ENCODE peak calls at places on chromosomes 2 and 18, in seven cellular contexts. B, M, X, R, U, A and G are unnamed samples.

GRCh38 chr18:77084757-77085035 is 47.9 kb downstream of the MBP start:
- DNase-seq in U (no peak), R (no peak), B (no peak), X (no peak), M (no peak), A (no peak), G (no peak)

GRCh38 chr2:48589170-48589767 is 28.4 kb upstream of the GTF2A1L start:
- DNase-seq in R (peak; percentile 71), B (no peak), X (peak; percentile 46), U (peak; percentile 31), M (peak; percentile 3), A (peak; percentile 8), G (peak; percentile 57)

GRCh38 chr2:46979611-46980010 is 64.0 kb upstream of the MCFD2 start:
- DNase-seq in A (no peak), R (no peak), B (no peak), U (no peak), M (no peak), X (no peak), G (no peak)

GRCh38 chr2:40028792-40029488 is 249.9 kb upstream of the THUMPD2 start:
- DNase-seq in X (no peak), B (no peak), U (no peak), A (no peak), M (no peak), R (no peak), G (no peak)

GRCh38 chr2:55419236-55419513 is 481 bp downstream of the CCDC88A start:
- DNase-seq in M (peak; percentile 47), B (no peak), U (no peak), A (peak; percentile 33), X (no peak), R (no peak), G (peak; percentile 20)

GRCh38 chr2:24793752-24794477 is 690 bp downstream of the CENPO start:
- DNase-seq in M (no peak), U (no peak), B (peak; percentile 54), R (peak; percentile 67), X (no peak), A (peak; percentile 17), G (no peak)

GRCh38 chr2:219496781-219497494 is 1.8 kb upstream of the GMPPA start:
- DNase-seq in M (no peak), B (no peak), A (no peak), X (peak; percentile 66), U (peak; percentile 40), R (peak; percentile 56), G (peak; percentile 15)

GRCh38 chr2:158004131-158004530 is 97.5 kb upstream of the UPP2 start:
- DNase-seq in R (no peak), X (no peak), U (no peak), A (no peak), M (no peak), B (no peak), G (no peak)

GRCh38 chr2:233289590-233290424 is 17.8 kb upstream of the SAG start:
- DNase-seq in R (no peak), U (no peak), M (no peak), B (no peak), X (no peak), A (no peak), G (no peak)

GRCh38 chr2:172480301-172481218 is 53.2 kb downstream of the ITGA6 start:
- DNase-seq in M (no peak), A (no peak), U (no peak), R (peak; percentile 35), B (no peak), X (no peak), G (no peak)

GRCh38 chr18:32450026-32450681 is 20.5 kb downstream of the GAREM1 start:
- DNase-seq in B (no peak), A (no peak), U (no peak), R (no peak), X (no peak), M (no peak), G (no peak)

GRCh38 chr18:70936160-70936559 is 647.3 kb downstream of the SOCS6 start:
- DNase-seq in R (no peak), U (no peak), A (no peak), X (no peak), B (no peak), M (no peak), G (no peak)

GRCh38 chr18:24413148-24413547 is 13.3 kb upstream of the IMPACT start:
- DNase-seq in M (no peak), X (no peak), A (no peak), B (no peak), U (no peak), R (no peak), G (no peak)

GRCh38 chr18:35458677-35459441 is 38.9 kb downstream of the INO80C start:
- DNase-seq in X (peak; percentile 15), A (no peak), R (peak; percentile 76), U (no peak), B (no peak), M (no peak), G (no peak)